ENCODE peak calls at places on chromosomes 5 and 9, in eight cellular contexts. S is H1, R is SK-N-SH, O is endothelial cell of umbilical vein, U is GM12878, L is K562, W is HepG2, P is SK-N-MC. D is an unnamed sample. For H3K9me3, the result is how much of the 10 kb centered on the place peaks cover.

GRCh38 chr5:155049569-155050383 is 36.2 kb downstream of the KIF4B start:
- DNase-seq in U (no peak), W (peak), R (no peak), L (peak), O (peak), P (peak), S (peak), D (peak)

GRCh38 chr9:133189826-133190225 is 19.2 kb downstream of the OBP2B start:
- DNase-seq in P (no peak), O (no peak), S (no peak), R (no peak), U (no peak), L (no peak), W (no peak), D (no peak)

GRCh38 chr5:172148381-172148780 is 39.6 kb downstream of the STK10 start:
- DNase-seq in W (no peak), R (no peak), O (no peak), P (no peak), U (no peak), S (no peak), L (no peak), D (no peak)

GRCh38 chr9:130128782-130129424 is 43.3 kb upstream of the NCS1 start:
- DNase-seq in S (no peak), R (no peak), U (peak), O (peak), W (no peak), P (no peak), L (peak), D (no peak)

GRCh38 chr5:38715671-38716070 is 130.1 kb upstream of the OSMR start:
- DNase-seq in U (no peak), P (no peak), R (peak), O (peak), W (peak), L (peak), S (no peak), D (peak)

GRCh38 chr9:30718483-30718882 is 1666.0 kb upstream of the ACO1 start:
- DNase-seq in O (no peak), R (no peak), S (no peak), W (no peak), L (no peak), U (no peak), P (no peak), D (no peak)

GRCh38 chr5:65981548-65981947 is 55.2 kb downstream of the ERBIN start:
- DNase-seq in R (no peak), P (no peak), W (no peak), L (no peak), U (no peak), O (no peak), S (no peak), D (no peak)

GRCh38 chr5:159049844-159050318 is 49.8 kb downstream of the EBF1 start:
- DNase-seq in P (no peak), R (peak), S (no peak), U (no peak), W (no peak), O (peak), L (no peak), D (no peak)

GRCh38 chr5:72427488-72428437 is 79.4 kb downstream of the ZNF366 start:
- DNase-seq in P (no peak), W (no peak), O (peak), L (no peak), U (no peak), S (no peak), R (no peak), D (no peak)

GRCh38 chr9:3954950-3955670 is 344.8 kb downstream of the GLIS3 start:
- DNase-seq in P (no peak), W (no peak), O (no peak), L (peak), S (no peak), R (no peak), U (no peak), D (no peak)

GRCh38 chr5:154830219-154830595 is 20.2 kb downstream of the FAXDC2 start:
- DNase-seq in U (no peak), W (no peak), P (no peak), O (no peak), L (no peak), S (no peak), R (no peak), D (no peak)

GRCh38 chr9:69674741-69675438 is 2.7 kb upstream of the APBA1 start:
- DNase-seq in R (no peak), S (no peak), W (no peak), U (no peak), L (no peak), O (peak), P (no peak), D (no peak)

GRCh38 chr9:126879288-126879687 is 18.8 kb downstream of the ZBTB34 start:
- DNase-seq in U (no peak), S (no peak), R (no peak), L (no peak), O (no peak), P (no peak), W (no peak), D (no peak)

GRCh38 chr9:33234511-33235467 is 5.2 kb upstream of the SPINK4 start:
- DNase-seq in R (no peak), L (no peak), S (no peak), U (no peak), O (no peak), P (no peak), W (no peak), D (no peak)

GRCh38 chr9:38068616-38068865 is 486 bp downstream of the SHB start:
- DNase-seq in U (no peak), W (no peak), O (peak), P (no peak), S (no peak), R (peak), L (peak), D (no peak)

GRCh38 chr9:8946461-8946860 is 1146.9 kb upstream of the DMAC1 start:
- DNase-seq in O (no peak), U (no peak), S (no peak), L (no peak), W (no peak), R (no peak), P (no peak), D (no peak)

GRCh38 chr9:116933251-116933650 is 246.1 kb downstream of the TRIM32 start:
- DNase-seq in P (no peak), W (no peak), L (no peak), R (no peak), O (no peak), S (no peak), U (no peak), D (no peak)

GRCh38 chr9:83986765-83987401 is 6.3 kb downstream of the RMI1 start:
- DNase-seq in W (peak), U (no peak), P (no peak), O (no peak), S (no peak), R (no peak), L (peak), D (peak)

GRCh38 chr5:124124711-124125229 is 612.8 kb downstream of the CSNK1G3 start:
- DNase-seq in S (no peak), O (no peak), R (no peak), P (no peak), W (no peak), U (no peak), L (no peak), D (no peak)

GRCh38 chr5:55593115-55593472 is 58.3 kb upstream of the PLPP1 start:
- DNase-seq in S (no peak), U (no peak), P (no peak), L (no peak), W (no peak), R (no peak), O (no peak), D (no peak)

GRCh38 chr9:73081979-73082657 is 69.5 kb upstream of the ANXA1 start:
- DNase-seq in P (peak), L (peak), O (peak), W (peak), S (no peak), U (no peak), R (peak), D (peak)

GRCh38 chr9:124779368-124780059 is 2.6 kb downstream of the OLFML2A start:
- DNase-seq in R (no peak), U (no peak), W (peak), L (no peak), P (no peak), O (peak), S (peak), D (no peak)

GRCh38 chr5:147966326-147966725 is 60.0 kb upstream of the C5orf46 start:
- DNase-seq in P (no peak), W (no peak), O (no peak), R (no peak), L (no peak), U (no peak), S (no peak), D (no peak)

GRCh38 chr9:128912270-128912853 is 8.4 kb upstream of the PHYHD1 start:
- DNase-seq in U (no peak), W (peak), S (no peak), P (no peak), O (peak), L (no peak), R (no peak), D (peak)

GRCh38 chr5:6504677-6505414 is 56.2 kb downstream of the UBE2QL1 start:
- DNase-seq in P (no peak), O (no peak), W (no peak), R (no peak), L (no peak), S (no peak), U (no peak), D (no peak)

GRCh38 chr9:21966140-21966851 is 27.9 kb downstream of the CDKN2A start:
- DNase-seq in S (peak), W (no peak), P (no peak), R (no peak), O (no peak), L (no peak), U (no peak), D (no peak)

GRCh38 chr5:140882591-140882899 is 621 bp downstream of the PCDHA13 start:
- DNase-seq in L (no peak), U (no peak), W (no peak), S (peak), P (no peak), O (no peak), R (peak), D (peak)

GRCh38 chr5:38925154-38925925 is 79.5 kb downstream of the OSMR start:
- DNase-seq in U (no peak), R (no peak), W (no peak), P (no peak), L (no peak), S (no peak), O (no peak), D (no peak)

GRCh38 chr9:112680731-112681402 is 37.0 kb downstream of the INIP start:
- DNase-seq in W (no peak), S (peak), U (no peak), R (no peak), L (no peak), O (no peak), P (no peak), D (no peak)

GRCh38 chr9:130368631-130369103 is 76.1 kb upstream of the ASS1 start:
- DNase-seq in W (no peak), S (no peak), P (no peak), L (peak), U (no peak), R (no peak), O (peak), D (no peak)

GRCh38 chr9:89293014-89293413 is 18.0 kb upstream of the CKS2 start:
- DNase-seq in O (no peak), P (no peak), U (no peak), W (no peak), L (no peak), S (no peak), R (no peak), D (no peak)

GRCh38 chr5:81605299-81605698 is 145.6 kb downstream of the SSBP2 start:
- DNase-seq in L (no peak), W (no peak), R (no peak), U (no peak), P (no peak), O (no peak), S (no peak), D (no peak)

GRCh38 chr5:73450041-73450598 is 1.5 kb upstream of the FOXD1 start:
- DNase-seq in L (no peak), W (no peak), S (no peak), O (peak), P (no peak), U (no peak), R (no peak), D (no peak)
- H3K9ac ChIP-seq in L (no peak), W (no peak), S (no peak), O (no peak), P (no peak), U (no peak), R (peak), D (no peak)

DNA sequence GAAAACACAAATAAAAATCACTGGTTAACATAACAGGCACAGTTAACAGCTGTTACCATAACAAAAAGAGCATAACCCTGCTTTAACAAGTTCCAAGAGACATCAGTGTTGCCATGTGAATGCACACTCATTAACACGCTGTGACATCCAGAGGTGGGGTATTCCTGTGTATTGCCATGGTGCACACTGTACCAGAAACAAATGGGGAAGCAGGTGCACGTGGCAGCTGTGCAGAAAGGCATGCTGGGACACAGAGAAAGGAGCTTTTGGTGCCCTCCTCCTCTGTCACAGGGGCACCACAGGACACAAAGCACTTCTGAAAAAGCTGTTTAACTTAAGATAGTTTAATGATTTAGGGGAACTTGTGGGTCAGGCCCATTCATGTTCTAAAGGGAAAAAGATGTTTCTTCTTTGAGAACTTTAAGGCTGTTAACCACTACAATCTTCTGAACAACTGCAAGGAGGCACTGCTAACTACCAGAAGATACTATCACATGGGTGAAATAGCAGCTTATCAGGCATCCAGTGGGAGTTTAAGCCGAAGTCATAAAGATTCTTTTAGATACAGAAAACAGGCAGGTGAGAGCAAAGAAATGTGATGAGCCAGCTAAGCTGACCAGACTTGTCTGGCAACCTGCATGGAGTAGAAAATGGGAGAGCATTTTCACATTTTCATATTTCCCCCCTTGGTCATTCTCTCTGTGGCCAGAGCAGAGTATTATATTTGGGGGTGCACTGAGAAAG is 56.4 kb upstream of the GOLPH3 start:
- DNase-seq in S (no peak), L (no peak), R (no peak), O (no peak), U (no peak), P (no peak), W (no peak), D (no peak)
- TF ChIP-seq POLR2AphosphoS5 in S (no peak), L (no peak), R (no peak), O (no peak), U (no peak), P (no peak), W (no peak), D (no peak)

DNA sequence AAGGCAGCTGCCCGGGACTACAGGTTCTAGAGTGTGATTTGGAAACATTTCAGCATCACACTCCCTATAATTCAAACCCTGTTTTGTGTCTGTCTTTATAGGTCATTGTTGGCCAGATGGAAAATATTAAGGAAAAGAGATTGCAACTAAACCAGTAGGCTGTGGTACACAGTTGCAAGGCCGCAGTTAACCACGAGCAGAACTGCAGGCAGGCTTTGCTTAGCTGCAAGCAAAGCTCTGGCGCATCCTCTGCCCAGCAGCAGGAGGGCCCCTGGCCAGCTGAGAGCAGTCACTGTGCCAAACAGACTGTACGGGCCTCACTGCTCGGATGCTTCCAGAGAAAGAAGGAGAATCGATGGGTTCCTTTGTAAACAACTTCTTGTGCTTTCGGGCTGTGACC is 204.5 kb downstream of the DENND1A start:
- DNase-seq in P (no peak), R (peak), L (no peak), W (no peak), O (no peak), S (no peak), U (no peak), D (no peak)
- H3K9me3 ChIP-seq in P (under half), R (under half), L (under half), W (under half), O (under half), S (under half), U (under half), D (under half)

GRCh38 chr5:138541511-138541910 is 1.5 kb downstream of the ETF1 start:
- DNase-seq in R (no peak), P (no peak), L (no peak), O (no peak), U (no peak), W (no peak), S (no peak), D (no peak)
- H3K9ac ChIP-seq in R (peak), P (peak), L (no peak), O (peak), U (peak), W (peak), S (peak), D (peak)

GRCh38 chr5:10639846-10640368 is 76.0 kb downstream of the ANKRD33B start:
- DNase-seq in S (no peak), U (no peak), L (no peak), R (no peak), W (no peak), P (no peak), O (no peak), D (no peak)
- TF ChIP-seq POLR2AphosphoS5 in S (no peak), U (no peak), L (no peak), R (no peak), W (no peak), P (no peak), O (no peak), D (no peak)

GRCh38 chr5:180271205-180271604 is 20.7 kb downstream of the MAPK9 start:
- DNase-seq in O (no peak), W (no peak), R (no peak), L (no peak), U (no peak), S (no peak), P (no peak), D (no peak)
- H3K9me3 ChIP-seq in O (under half), W (under half), R (under half), L (under half), U (under half), S (under half), P (under half), D (under half)